ENCODE peak calls at places on chromosomes 11 and 22, in seven cellular contexts. One of them, this sample, is unnamed.

GRCh38 chr22:45608763-45609180 is 62.9 kb upstream of the ATXN10 start:
- DNase-seq in epithelial cell of esophagus: peak
- DNase-seq in Calu3: no peak
- DNase-seq in OCI-LY7: no peak
- DNase-seq in fibroblast of the conjunctiva: no peak
- DNase-seq in stimulated activated naive CD4-positive, alpha-beta T cell: no peak
- DNase-seq in brain pericyte: no peak
- DNase-seq in this sample: peak

GRCh38 chr11:134558258-134558835 is 146.3 kb upstream of the B3GAT1 start:
- DNase-seq in epithelial cell of esophagus: no peak
- DNase-seq in Calu3: no peak
- DNase-seq in OCI-LY7: no peak
- DNase-seq in fibroblast of the conjunctiva: no peak
- DNase-seq in stimulated activated naive CD4-positive, alpha-beta T cell: no peak
- DNase-seq in brain pericyte: no peak
- DNase-seq in this sample: no peak

GRCh38 chr11:111634981-111635705 is 32.9 kb downstream of the SIK2 start:
- DNase-seq in epithelial cell of esophagus: peak
- DNase-seq in Calu3: no peak
- DNase-seq in OCI-LY7: no peak
- DNase-seq in fibroblast of the conjunctiva: peak
- DNase-seq in stimulated activated naive CD4-positive, alpha-beta T cell: no peak
- DNase-seq in brain pericyte: peak
- DNase-seq in this sample: peak

GRCh38 chr11:48064306-48064705 is 83.9 kb downstream of the PTPRJ start:
- DNase-seq in epithelial cell of esophagus: no peak
- DNase-seq in Calu3: no peak
- DNase-seq in OCI-LY7: no peak
- DNase-seq in fibroblast of the conjunctiva: no peak
- DNase-seq in stimulated activated naive CD4-positive, alpha-beta T cell: no peak
- DNase-seq in brain pericyte: peak
- DNase-seq in this sample: no peak

GRCh38 chr11:67438121-67438902 is 830 bp upstream of the PTPRCAP start:
- DNase-seq in epithelial cell of esophagus: no peak
- DNase-seq in Calu3: no peak
- DNase-seq in OCI-LY7: peak
- DNase-seq in fibroblast of the conjunctiva: no peak
- DNase-seq in stimulated activated naive CD4-positive, alpha-beta T cell: peak
- DNase-seq in brain pericyte: no peak
- DNase-seq in this sample: no peak

GRCh38 chr11:133840479-133840941 is 4.8 kb downstream of the SPATA19 start:
- DNase-seq in epithelial cell of esophagus: no peak
- DNase-seq in Calu3: no peak
- DNase-seq in OCI-LY7: no peak
- DNase-seq in fibroblast of the conjunctiva: no peak
- DNase-seq in stimulated activated naive CD4-positive, alpha-beta T cell: no peak
- DNase-seq in brain pericyte: no peak
- DNase-seq in this sample: no peak

GRCh38 chr11:34787899-34788298 is 128.3 kb downstream of the APIP start:
- DNase-seq in epithelial cell of esophagus: peak
- DNase-seq in Calu3: no peak
- DNase-seq in OCI-LY7: no peak
- DNase-seq in fibroblast of the conjunctiva: no peak
- DNase-seq in stimulated activated naive CD4-positive, alpha-beta T cell: no peak
- DNase-seq in brain pericyte: no peak
- DNase-seq in this sample: no peak

GRCh38 chr11:46352063-46352841 is 5.0 kb downstream of the DGKZ start:
- DNase-seq in epithelial cell of esophagus: peak
- DNase-seq in Calu3: peak
- DNase-seq in OCI-LY7: peak
- DNase-seq in fibroblast of the conjunctiva: no peak
- DNase-seq in stimulated activated naive CD4-positive, alpha-beta T cell: peak
- DNase-seq in brain pericyte: no peak
- DNase-seq in this sample: no peak

GRCh38 chr22:28247667-28248363 is 328.8 kb upstream of the PITPNB start:
- DNase-seq in epithelial cell of esophagus: no peak
- DNase-seq in Calu3: no peak
- DNase-seq in OCI-LY7: no peak
- DNase-seq in fibroblast of the conjunctiva: no peak
- DNase-seq in stimulated activated naive CD4-positive, alpha-beta T cell: no peak
- DNase-seq in brain pericyte: no peak
- DNase-seq in this sample: no peak

GRCh38 chr11:67543585-67543984 is 20.3 kb upstream of the CABP2 start:
- DNase-seq in epithelial cell of esophagus: no peak
- DNase-seq in Calu3: no peak
- DNase-seq in OCI-LY7: no peak
- DNase-seq in fibroblast of the conjunctiva: no peak
- DNase-seq in stimulated activated naive CD4-positive, alpha-beta T cell: no peak
- DNase-seq in brain pericyte: no peak
- DNase-seq in this sample: no peak

GRCh38 chr11:66891849-66892660 is 35.2 kb downstream of the LRFN4 start:
- DNase-seq in epithelial cell of esophagus: peak
- DNase-seq in Calu3: peak
- DNase-seq in OCI-LY7: no peak
- DNase-seq in fibroblast of the conjunctiva: peak
- DNase-seq in stimulated activated naive CD4-positive, alpha-beta T cell: no peak
- DNase-seq in brain pericyte: peak
- DNase-seq in this sample: peak

GRCh38 chr11:98772799-98773198 is 247.9 kb upstream of the CNTN5 start:
- DNase-seq in epithelial cell of esophagus: no peak
- DNase-seq in Calu3: no peak
- DNase-seq in OCI-LY7: no peak
- DNase-seq in fibroblast of the conjunctiva: no peak
- DNase-seq in stimulated activated naive CD4-positive, alpha-beta T cell: no peak
- DNase-seq in brain pericyte: no peak
- DNase-seq in this sample: no peak

GRCh38 chr11:92528051-92528450 is 303.4 kb downstream of the FAT3 start:
- DNase-seq in epithelial cell of esophagus: no peak
- DNase-seq in Calu3: no peak
- DNase-seq in OCI-LY7: no peak
- DNase-seq in fibroblast of the conjunctiva: no peak
- DNase-seq in stimulated activated naive CD4-positive, alpha-beta T cell: no peak
- DNase-seq in brain pericyte: no peak
- DNase-seq in this sample: peak

GRCh38 chr22:21796863-21797262 is 61.3 kb upstream of the YPEL1 start:
- DNase-seq in epithelial cell of esophagus: peak
- DNase-seq in Calu3: no peak
- DNase-seq in OCI-LY7: no peak
- DNase-seq in fibroblast of the conjunctiva: no peak
- DNase-seq in stimulated activated naive CD4-positive, alpha-beta T cell: no peak
- DNase-seq in brain pericyte: no peak
- DNase-seq in this sample: no peak

GRCh38 chr11:1152316-1153104 is 5.2 kb upstream of the MUC5AC start:
- DNase-seq in epithelial cell of esophagus: no peak
- DNase-seq in Calu3: peak
- DNase-seq in OCI-LY7: no peak
- DNase-seq in fibroblast of the conjunctiva: no peak
- DNase-seq in stimulated activated naive CD4-positive, alpha-beta T cell: no peak
- DNase-seq in brain pericyte: no peak
- DNase-seq in this sample: no peak

GRCh38 chr22:19066531-19067271 is 55.5 kb downstream of the DGCR2 start:
- DNase-seq in epithelial cell of esophagus: peak
- DNase-seq in Calu3: no peak
- DNase-seq in OCI-LY7: no peak
- DNase-seq in fibroblast of the conjunctiva: peak
- DNase-seq in stimulated activated naive CD4-positive, alpha-beta T cell: no peak
- DNase-seq in brain pericyte: no peak
- DNase-seq in this sample: peak

GRCh38 chr11:62996271-62996670 is 11.5 kb upstream of the SLC22A6 start:
- DNase-seq in epithelial cell of esophagus: no peak
- DNase-seq in Calu3: no peak
- DNase-seq in OCI-LY7: no peak
- DNase-seq in fibroblast of the conjunctiva: no peak
- DNase-seq in stimulated activated naive CD4-positive, alpha-beta T cell: no peak
- DNase-seq in brain pericyte: no peak
- DNase-seq in this sample: no peak

GRCh38 chr22:46738961-46739870 is 1.2 kb upstream of the CERK start:
- DNase-seq in epithelial cell of esophagus: peak
- DNase-seq in Calu3: peak
- DNase-seq in OCI-LY7: peak
- DNase-seq in fibroblast of the conjunctiva: peak
- DNase-seq in stimulated activated naive CD4-positive, alpha-beta T cell: peak
- DNase-seq in brain pericyte: no peak
- DNase-seq in this sample: no peak

GRCh38 chr11:110490886-110491285 is 61.1 kb downstream of the FDX1 start:
- DNase-seq in epithelial cell of esophagus: peak
- DNase-seq in Calu3: no peak
- DNase-seq in OCI-LY7: no peak
- DNase-seq in fibroblast of the conjunctiva: peak
- DNase-seq in stimulated activated naive CD4-positive, alpha-beta T cell: no peak
- DNase-seq in brain pericyte: no peak
- DNase-seq in this sample: peak